ENCODE peak calls at places on chromosomes 12 and 14, in seven cellular contexts. C is GM12878, Z is A549, B is endothelial cell of umbilical vein, V is HCT116, I is K562, G is H1. N is an unnamed sample.

GRCh38 chr12:13071305-13072280 is 27.4 kb downstream of the FAM234B start:
- DNase-seq in C (no peak), Z (no peak), B (no peak), V (no peak), I (no peak), G (no peak), N (no peak)

GRCh38 chr12:27796093-27796492 is 16.1 kb upstream of the MANSC4 start:
- DNase-seq in C (no peak), Z (no peak), B (no peak), V (no peak), I (no peak), G (no peak), N (no peak)

GRCh38 chr14:104363891-104364760 is 215.4 kb upstream of the C14orf180 start:
- DNase-seq in C (no peak), Z (no peak), B (no peak), V (no peak), I (no peak), G (no peak), N (no peak)

GRCh38 chr14:95303552-95303951 is 16.2 kb downstream of the CLMN start:
- DNase-seq in C (no peak), Z (no peak), B (no peak), V (no peak), I (no peak), G (no peak), N (no peak)

GRCh38 chr14:60652674-60653387 is 3.6 kb upstream of the SIX1 start:
- DNase-seq in C (no peak), Z (no peak), B (no peak), V (no peak), I (no peak), G (no peak), N (no peak)

GRCh38 chr14:61547186-61548121 is 147.9 kb upstream of the HIF1A start:
- DNase-seq in C (no peak), Z (peak; percentile 74), B (peak; percentile 60), V (no peak), I (no peak), G (no peak), N (no peak)

GRCh38 chr14:64788706-64789105 is 84.5 kb downstream of the PLEKHG3 start:
- DNase-seq in C (no peak), Z (peak; percentile 62), B (peak; percentile 75), V (peak; percentile 37), I (no peak), G (no peak), N (no peak)

GRCh38 chr12:117857632-117858274 is 111.0 kb downstream of the KSR2 start:
- DNase-seq in C (peak; percentile 25), Z (peak; percentile 79), B (peak; percentile 58), V (no peak), I (peak; percentile 72), G (peak; percentile 49), N (peak; percentile 64)

GRCh38 chr14:98940693-98941437 is 331.1 kb downstream of the BCL11B start:
- DNase-seq in C (no peak), Z (no peak), B (no peak), V (no peak), I (no peak), G (no peak), N (no peak)

GRCh38 chr12:55072093-55072492 is 52.3 kb downstream of the NEUROD4 start:
- DNase-seq in C (no peak), Z (peak; percentile 62), B (peak; percentile 9), V (peak; percentile 22), I (no peak), G (no peak), N (peak; percentile 65)

GRCh38 chr12:109277899-109278762 is 31.0 kb downstream of the FOXN4 start:
- DNase-seq in C (no peak), Z (peak; percentile 66), B (no peak), V (no peak), I (no peak), G (no peak), N (peak; percentile 91)

GRCh38 chr12:117404203-117404853 is 42.9 kb upstream of the NOS1 start:
- DNase-seq in C (no peak), Z (no peak), B (no peak), V (no peak), I (no peak), G (no peak), N (peak; percentile 40)

GRCh38 chr12:52682938-52683574 is 2.8 kb upstream of the KRT1 start:
- DNase-seq in C (no peak), Z (no peak), B (no peak), V (no peak), I (no peak), G (no peak), N (no peak)

GRCh38 chr12:291153-291723 is 28.6 kb upstream of the SLC6A13 start:
- DNase-seq in C (no peak), Z (no peak), B (no peak), V (no peak), I (no peak), G (no peak), N (no peak)

GRCh38 chr12:63150255-63151060 is 543 bp downstream of the AVPR1A start:
- DNase-seq in C (no peak), Z (peak; percentile 10), B (no peak), V (no peak), I (no peak), G (peak; percentile 27), N (no peak)

GRCh38 chr14:64649383-64649998 is 54.7 kb upstream of the PLEKHG3 start:
- DNase-seq in C (no peak), Z (no peak), B (no peak), V (no peak), I (no peak), G (no peak), N (peak; percentile 60)

GRCh38 chr12:83408841-83409240 is 722.1 kb downstream of the TMTC2 start:
- DNase-seq in C (no peak), Z (no peak), B (no peak), V (no peak), I (no peak), G (no peak), N (no peak)

GRCh38 chr14:99698236-99698635 is 14.1 kb downstream of the CYP46A1 start:
- DNase-seq in C (no peak), Z (no peak), B (no peak), V (no peak), I (no peak), G (no peak), N (no peak)

GRCh38 chr14:104561124-104561531 is 18.4 kb upstream of the C14orf180 start:
- DNase-seq in C (no peak), Z (no peak), B (no peak), V (no peak), I (no peak), G (no peak), N (no peak)

GRCh38 chr14:50099335-50099734 is 17.0 kb downstream of the VCPKMT start:
- DNase-seq in C (no peak), Z (no peak), B (no peak), V (peak; percentile 37), I (no peak), G (no peak), N (no peak)

DNA sequence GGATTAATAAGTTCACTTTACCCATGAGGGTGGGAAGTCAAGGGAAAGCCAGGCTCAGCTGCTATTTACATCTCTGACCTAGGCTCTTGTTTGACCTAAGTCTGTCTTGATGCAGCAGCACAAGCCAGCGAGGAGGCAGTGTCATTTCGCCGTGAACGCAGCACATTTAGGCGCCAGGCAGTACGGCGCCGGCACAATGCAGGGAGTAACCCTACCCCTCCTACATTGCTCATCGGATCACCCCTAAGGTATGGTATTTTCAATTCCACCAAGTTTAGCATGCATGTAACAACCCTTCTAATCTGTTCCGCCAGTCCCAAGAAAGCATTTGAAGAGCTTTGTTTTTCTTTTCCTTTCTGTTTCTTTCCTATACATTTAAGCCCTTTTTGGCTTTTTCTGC is 81.2 kb downstream of the PCNX1 start:
- DNase-seq in C (no peak), Z (no peak), B (no peak), V (no peak), I (no peak), G (no peak), N (no peak)
- TF ChIP-seq MAX in C (no peak), Z (no peak), B (no peak), V (no peak), I (no peak), G (no peak), N (no peak)

GRCh38 chr12:6386038-6386437 is 2.1 kb downstream of the LTBR start:
- DNase-seq in C (no peak), Z (no peak), B (no peak), V (no peak), I (no peak), G (no peak), N (no peak)

GRCh38 chr12:6386522-6386921 is 2.6 kb downstream of the LTBR start:
- DNase-seq in C (no peak), Z (no peak), B (no peak), V (no peak), I (no peak), G (no peak), N (no peak)

GRCh38 chr12:6383572-6384498 is at the start of gene LTBR:
- DNase-seq in C (no peak), Z (peak; percentile 91), B (peak; percentile 89), V (no peak), I (peak; percentile 82), G (no peak), N (peak; percentile 95)

GRCh38 chr12:6382371-6382770 is 1.6 kb upstream of the LTBR start:
- DNase-seq in C (no peak), Z (no peak), B (no peak), V (no peak), I (no peak), G (no peak), N (no peak)

DNA sequence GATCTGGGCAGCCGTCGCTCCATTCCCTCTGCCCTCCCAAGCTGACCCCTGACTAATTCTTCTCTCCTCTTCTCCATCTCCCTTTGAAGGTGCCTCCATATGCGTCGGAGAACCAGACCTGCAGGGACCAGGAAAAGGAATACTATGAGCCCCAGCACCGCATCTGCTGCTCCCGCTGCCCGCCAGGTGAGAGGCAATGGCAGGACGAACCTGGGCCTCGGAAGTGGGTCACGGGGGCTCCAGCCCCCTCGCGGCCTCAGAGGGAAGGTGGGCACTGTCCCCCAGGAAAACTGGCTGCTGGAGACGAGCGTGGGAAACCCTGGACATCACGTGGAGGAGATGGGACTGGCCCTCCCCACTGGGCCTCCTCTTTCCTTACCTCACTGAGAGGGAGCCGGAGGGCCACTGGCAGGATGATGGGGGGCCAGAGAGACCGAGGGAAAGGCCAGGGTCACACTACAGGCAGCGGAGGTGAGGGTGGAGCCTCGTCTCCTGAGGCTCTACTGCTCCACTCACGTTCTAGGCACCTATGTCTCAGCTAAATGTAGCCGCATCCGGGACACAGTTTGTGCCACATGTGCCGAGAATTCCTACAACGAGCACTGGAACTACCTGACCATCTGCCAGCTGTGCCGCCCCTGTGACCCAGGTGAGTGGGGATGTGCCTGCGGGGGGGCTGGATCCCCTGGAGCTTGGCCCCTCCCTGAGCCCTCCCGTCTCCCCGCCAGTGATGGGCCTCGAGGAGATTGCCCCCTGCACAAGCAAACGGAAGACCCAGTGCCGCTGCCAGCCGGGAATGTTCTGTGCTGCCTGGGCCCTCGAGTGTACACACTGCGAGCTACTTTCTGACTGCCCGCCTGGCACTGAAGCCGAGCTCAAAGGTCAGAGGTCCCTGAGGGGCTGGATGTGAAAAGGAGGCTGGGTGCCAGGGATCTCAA is 806 bp downstream of the LTBR start:
- DNase-seq in C (no peak), Z (no peak), B (no peak), V (no peak), I (peak; percentile 66), G (no peak), N (no peak)
- TF ChIP-seq POLR2A in C (no peak), Z (peak; percentile 23), B (no peak), V (no peak), I (no peak), G (no peak), N (no peak)

GRCh38 chr12:6923851-6924250 is 3.9 kb upstream of the ATN1 start:
- DNase-seq in C (no peak), Z (no peak), B (no peak), V (no peak), I (no peak), G (no peak), N (no peak)
- TF ChIP-seq MAX in C (no peak), Z (no peak), B (no peak), V (no peak), I (no peak), G (no peak), N (no peak)

GRCh38 chr12:2004113-2004929 is at the start of gene DCP1B:
- DNase-seq in C (peak; percentile 83), Z (peak; percentile 98), B (peak; percentile 98), V (peak; percentile 90), I (peak; percentile 90), G (peak; percentile 96), N (peak; percentile 98)
- TF ChIP-seq POLR2A in C (peak; percentile 98), Z (peak; percentile 88), B (peak; percentile 64), V (peak; percentile 38), I (peak; percentile 79), G (no peak), N (peak; percentile 71)